ENCODE peak calls at places on chromosome 3, in seven cellular contexts. V is substantia nigra, U is ELR, Z is RWPE1, G is stomach, B is fibroblast of the conjunctiva, I is dorsolateral prefrontal cortex. L is an unnamed sample.

GRCh38 chr3:132803889-132804288 is 81.7 kb upstream of the NPHP3 start:
- DNase-seq in I (no peak), U (peak), V (no peak), G (no peak), B (no peak), Z (no peak), L (no peak)

GRCh38 chr3:126213376-126214044 is 33.1 kb upstream of the ALDH1L1 start:
- DNase-seq in G (no peak), Z (no peak), U (no peak), I (no peak), V (no peak), B (no peak), L (no peak)

GRCh38 chr3:45273681-45274515 is 47.8 kb upstream of the TMEM158 start:
- DNase-seq in U (peak), V (no peak), B (no peak), G (no peak), Z (no peak), I (no peak), L (no peak)

GRCh38 chr3:38039101-38039898 is at the start of gene DLEC1:
- DNase-seq in G (peak), I (no peak), U (peak), Z (no peak), B (no peak), V (peak), L (no peak)

GRCh38 chr3:33664195-33664594 is 53.9 kb downstream of the CLASP2 start:
- DNase-seq in I (no peak), U (peak), B (peak), V (no peak), G (no peak), Z (peak), L (peak)

GRCh38 chr3:53109190-53109589 is 21.0 kb downstream of the RFT1 start:
- DNase-seq in I (no peak), U (peak), G (no peak), Z (peak), B (peak), V (no peak), L (peak)

GRCh38 chr3:49173792-49174170 is 2.4 kb downstream of the KLHDC8B start:
- DNase-seq in U (no peak), I (no peak), V (peak), G (no peak), Z (no peak), B (no peak), L (no peak)

GRCh38 chr3:78846688-78847087 is 921.1 kb downstream of the ROBO1 start:
- DNase-seq in V (no peak), U (peak), G (no peak), Z (no peak), B (no peak), I (no peak), L (peak)

GRCh38 chr3:117708601-117709000 is 999.0 kb downstream of the TUSC7 start:
- DNase-seq in V (no peak), I (no peak), U (peak), Z (peak), B (no peak), G (no peak), L (no peak)

GRCh38 chr3:65963787-65964707 is 74.7 kb downstream of the MAGI1 start:
- DNase-seq in B (peak), V (no peak), Z (peak), G (no peak), U (peak), I (no peak), L (peak)

L was measured in AG04450.